ENCODE peak calls at places on chromosome 6, in four cellular contexts. I is COLO829; Z is activated CD4-positive, alpha-beta memory T cell treated with anti-CD3 and anti-CD28 coated beads, Interleukin-2, amount 10 ng/mL, durations not matched to agents 7 days and 5 days; S is psoas muscle. Q is an unnamed sample.

GRCh38 chr6:36154286-36154685 is 24.0 kb downstream of the MAPK13 start:
- DNase-seq in I (no peak), Z (no peak), S (no peak), Q (no peak)

GRCh38 chr6:4805553-4806307 is 29.5 kb downstream of the CDYL start:
- DNase-seq in I (peak), Z (no peak), S (peak), Q (peak)

GRCh38 chr6:12992770-12993169 is 276.2 kb downstream of the PHACTR1 start:
- DNase-seq in I (no peak), Z (no peak), S (no peak), Q (no peak)

GRCh38 chr6:16392010-16392409 is 153.6 kb downstream of the GMPR start:
- DNase-seq in I (no peak), Z (no peak), S (no peak), Q (no peak)

GRCh38 chr6:130779658-130780033 is 47.6 kb upstream of the SMLR1 start:
- DNase-seq in I (no peak), Z (no peak), S (no peak), Q (no peak)

GRCh38 chr6:132401120-132401940 is at the start of gene MOXD1:
- DNase-seq in I (peak), Z (no peak), S (peak), Q (no peak)

GRCh38 chr6:113619077-113619476 is 238.1 kb upstream of the MARCKS start:
- DNase-seq in I (no peak), Z (no peak), S (no peak), Q (no peak)

GRCh38 chr6:80541186-80541585 is 434.7 kb downstream of the BCKDHB start:
- DNase-seq in I (no peak), Z (no peak), S (no peak), Q (no peak)

GRCh38 chr6:13267142-13267621 is 61.2 kb downstream of the TBC1D7 start:
- DNase-seq in I (no peak), Z (no peak), S (no peak), Q (no peak)

GRCh38 chr6:37882724-37883413 is 63.3 kb downstream of the ZFAND3 start:
- DNase-seq in I (peak), Z (no peak), S (no peak), Q (no peak)

GRCh38 chr6:124995645-124996325 is 33.5 kb downstream of the RNF217 start:
- DNase-seq in I (no peak), Z (no peak), S (no peak), Q (no peak)

GRCh38 chr6:114194362-114195343 is 148.2 kb downstream of the HS3ST5 start:
- DNase-seq in I (no peak), Z (no peak), S (no peak), Q (peak)

GRCh38 chr6:113281014-113281810 is 575.9 kb upstream of the MARCKS start:
- DNase-seq in I (no peak), Z (no peak), S (no peak), Q (no peak)

GRCh38 chr6:148999921-149000589 is 253.2 kb downstream of the UST start:
- DNase-seq in I (no peak), Z (peak), S (peak), Q (peak)

GRCh38 chr6:131159578-131159977 is 24.3 kb downstream of the AKAP7 start:
- DNase-seq in I (peak), Z (no peak), S (no peak), Q (no peak)

GRCh38 chr6:113809818-113810217 is 47.3 kb upstream of the MARCKS start:
- DNase-seq in I (no peak), Z (no peak), S (no peak), Q (no peak)

GRCh38 chr6:1703091-1703855 is 93.6 kb downstream of the FOXC1 start:
- DNase-seq in I (no peak), Z (no peak), S (no peak), Q (no peak)

GRCh38 chr6:10949579-10950490 is 63.0 kb downstream of the SYCP2L start:
- DNase-seq in I (no peak), Z (no peak), S (no peak), Q (no peak)

GRCh38 chr6:77457720-77458349 is 5.5 kb downstream of the HTR1B start:
- DNase-seq in I (peak), Z (no peak), S (peak), Q (peak)

GRCh38 chr6:17988422-17988944 is 1.0 kb upstream of the KIF13A start:
- DNase-seq in I (no peak), Z (no peak), S (no peak), Q (no peak)

GRCh38 chr6:161010418-161010817 is 18.8 kb downstream of the MAP3K4 start:
- DNase-seq in I (no peak), Z (no peak), S (no peak), Q (no peak)

Q was measured in HL-60.